ENCODE peak calls at places on chromosomes 7 and 10, in ten cellular contexts. O is sigmoid colon, V is body of pancreas, U is transverse colon, D is lower leg skin, T is H54, I is tibial nerve, S is GM12891, H is NB4, A is uterus. M is an unnamed sample.

GRCh38 chr7:28442540-28443420 is 30.5 kb downstream of the CREB5 start:
- DNase-seq in O (no peak), D (no peak), U (no peak), T (no peak), I (no peak), H (no peak), V (no peak), A (no peak), S (no peak), M (no peak)

GRCh38 chr7:111212857-111213523 is 122.1 kb downstream of the LRRN3 start:
- DNase-seq in I (no peak), O (no peak), T (no peak), S (no peak), U (no peak), V (no peak), A (no peak), H (no peak), D (no peak), M (no peak)

GRCh38 chr10:103772096-103772845 is 83.1 kb downstream of the SH3PXD2A start:
- DNase-seq in D (peak), H (peak), V (peak), T (no peak), I (peak), U (peak), S (peak), O (peak), A (peak), M (peak)

GRCh38 chr10:80158126-80158525 is 25.6 kb downstream of the PLAC9 start:
- DNase-seq in T (no peak), I (no peak), A (no peak), D (no peak), V (no peak), S (no peak), H (no peak), O (peak), U (no peak), M (no peak)

GRCh38 chr10:114223066-114223465 is 16.0 kb upstream of the VWA2 start:
- DNase-seq in H (no peak), A (no peak), S (no peak), O (no peak), U (no peak), V (peak), I (no peak), T (no peak), D (no peak), M (no peak)

GRCh38 chr7:142554555-142555532 is 194.4 kb upstream of the PRSS1 start:
- DNase-seq in S (no peak), O (no peak), D (no peak), H (peak), T (no peak), U (no peak), I (no peak), V (no peak), A (no peak), M (no peak)

GRCh38 chr7:1643270-1644092 is 26.6 kb upstream of the ELFN1 start:
- DNase-seq in H (no peak), A (no peak), V (no peak), T (no peak), S (no peak), O (no peak), I (no peak), D (no peak), U (no peak), M (no peak)

GRCh38 chr10:87534173-87534858 is 29.6 kb downstream of the MINPP1 start:
- DNase-seq in T (no peak), H (no peak), I (no peak), A (no peak), D (no peak), V (no peak), S (no peak), O (no peak), U (no peak), M (no peak)

GRCh38 chr7:17781491-17782215 is 158.6 kb downstream of the SNX13 start:
- DNase-seq in O (no peak), V (no peak), I (no peak), T (no peak), U (no peak), A (no peak), S (no peak), H (no peak), D (no peak), M (no peak)

GRCh38 chr7:73659983-73660382 is 7.6 kb upstream of the VPS37D start:
- DNase-seq in V (no peak), S (no peak), H (no peak), U (no peak), D (no peak), T (no peak), A (no peak), I (no peak), O (no peak), M (no peak)

GRCh38 chr10:132665946-132666732 is 119.8 kb downstream of the NKX6-2 start:
- DNase-seq in D (no peak), H (peak), U (no peak), T (peak), I (no peak), A (no peak), O (no peak), S (no peak), V (no peak), M (peak)

GRCh38 chr7:128201067-128201689 is 39.9 kb upstream of the LEP start:
- DNase-seq in O (no peak), I (no peak), A (no peak), S (no peak), T (no peak), D (no peak), U (no peak), H (no peak), V (no peak), M (no peak)

GRCh38 chr7:123601530-123601929 is at the start of gene ASB15:
- DNase-seq in T (no peak), A (no peak), I (no peak), H (no peak), S (no peak), V (no peak), D (no peak), O (no peak), U (no peak), M (no peak)
- TF ChIP-seq POLR2A in T (no peak), A (no peak), I (no peak), H (no peak), S (no peak), V (no peak), D (no peak), O (no peak), U (no peak), M (no peak)

GRCh38 chr10:3636356-3637181 is 148.4 kb downstream of the KLF6 start:
- DNase-seq in H (no peak), V (no peak), U (no peak), T (no peak), I (no peak), S (no peak), D (peak), O (no peak), A (no peak), M (no peak)
- TF ChIP-seq POLR2A in H (no peak), V (no peak), U (no peak), T (no peak), I (no peak), S (no peak), D (no peak), O (no peak), A (no peak), M (no peak)

GRCh38 chr10:35751347-35751746 is 109.3 kb upstream of the FZD8 start:
- DNase-seq in D (no peak), O (no peak), S (no peak), I (no peak), U (no peak), H (no peak), A (no peak), T (no peak), V (no peak), M (no peak)

GRCh38 chr10:35758086-35758485 is 116.0 kb upstream of the FZD8 start:
- DNase-seq in A (peak), O (no peak), U (no peak), D (no peak), H (no peak), S (no peak), I (peak), V (no peak), T (no peak), M (no peak)

GRCh38 chr10:35749230-35749629 is 107.1 kb upstream of the FZD8 start:
- DNase-seq in V (no peak), T (no peak), I (no peak), D (no peak), A (no peak), O (no peak), S (no peak), H (no peak), U (no peak), M (no peak)

GRCh38 chr10:35754489-35754888 is 112.4 kb upstream of the FZD8 start:
- DNase-seq in H (no peak), V (no peak), A (no peak), D (no peak), U (no peak), I (no peak), S (no peak), T (no peak), O (no peak), M (no peak)

GRCh38 chr10:35752469-35753450 is 110.7 kb upstream of the FZD8 start:
- DNase-seq in D (no peak), A (no peak), H (no peak), U (no peak), T (no peak), V (no peak), S (no peak), I (peak), O (no peak), M (no peak)
- TF ChIP-seq POLR2A in D (no peak), A (no peak), H (no peak), U (no peak), T (no peak), V (no peak), S (no peak), I (no peak), O (no peak), M (no peak)

DNA sequence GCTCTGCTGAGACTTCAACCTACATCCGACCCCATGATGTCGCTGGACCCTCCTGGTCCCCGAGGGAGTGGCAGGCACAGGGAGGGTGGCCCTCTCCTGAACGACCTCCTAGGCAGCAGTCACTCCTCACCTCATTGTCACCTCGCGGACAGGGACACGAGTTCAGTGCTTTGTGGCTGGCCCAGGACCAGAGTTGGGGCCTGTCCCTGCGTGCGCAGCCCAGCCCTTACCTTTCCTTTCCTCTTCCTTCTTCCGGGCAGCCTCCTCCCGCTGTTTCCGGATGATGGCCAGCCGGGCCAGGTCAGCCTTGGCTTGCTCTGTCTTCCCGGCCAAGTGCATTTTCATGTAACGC is 10.8 kb downstream of the PDAP1 start:
- DNase-seq in A (no peak), S (no peak), O (no peak), D (no peak), U (no peak), I (no peak), T (no peak), H (no peak), V (no peak), M (no peak)
- TF ChIP-seq POLR2A in A (no peak), S (no peak), O (no peak), D (no peak), U (no peak), I (no peak), T (no peak), H (no peak), V (no peak), M (no peak)

GRCh38 chr10:89207181-89207800 is at the start of gene CH25H:
- DNase-seq in T (peak), D (peak), H (peak), U (peak), V (peak), I (peak), A (peak), S (no peak), O (peak), M (peak)
- TF ChIP-seq POLR2A in T (no peak), D (no peak), H (no peak), U (peak), V (no peak), I (peak), A (peak), S (no peak), O (no peak), M (no peak)

M was measured in erythroblast.